ENCODE peak calls at places on chromosomes 5 and 9, in nine cellular contexts. One of them, this sample, is unnamed.

GRCh38 chr9:96183751-96184150 is 118.2 kb downstream of the HSD17B3 start:
- DNase-seq in activated CD8-positive, alpha-beta T cell treated with anti-CD3 and anti-CD28 coated beads for 36 hours: no peak
- DNase-seq in HCT116: no peak
- DNase-seq in left ventricle myocardium inferior: no peak
- DNase-seq in BJ: no peak
- DNase-seq in stomach: no peak
- DNase-seq in endothelial cell: no peak
- DNase-seq in mucosa of descending colon: no peak
- DNase-seq in GM23338: no peak
- DNase-seq in this sample: no peak

GRCh38 chr9:100070071-100070470 is 28.7 kb downstream of the ERP44 start:
- DNase-seq in activated CD8-positive, alpha-beta T cell treated with anti-CD3 and anti-CD28 coated beads for 36 hours: no peak
- DNase-seq in HCT116: no peak
- DNase-seq in left ventricle myocardium inferior: no peak
- DNase-seq in BJ: no peak
- DNase-seq in stomach: no peak
- DNase-seq in endothelial cell: no peak
- DNase-seq in mucosa of descending colon: no peak
- DNase-seq in GM23338: no peak
- DNase-seq in this sample: no peak

GRCh38 chr9:136611606-136612005 is 51.1 kb upstream of the EGFL7 start:
- DNase-seq in activated CD8-positive, alpha-beta T cell treated with anti-CD3 and anti-CD28 coated beads for 36 hours: no peak
- DNase-seq in HCT116: no peak
- DNase-seq in left ventricle myocardium inferior: no peak
- DNase-seq in BJ: no peak
- DNase-seq in stomach: peak; percentile 75
- DNase-seq in endothelial cell: no peak
- DNase-seq in mucosa of descending colon: no peak
- DNase-seq in GM23338: no peak
- DNase-seq in this sample: no peak

GRCh38 chr5:123945548-123945947 is 433.6 kb downstream of the CSNK1G3 start:
- DNase-seq in activated CD8-positive, alpha-beta T cell treated with anti-CD3 and anti-CD28 coated beads for 36 hours: no peak
- DNase-seq in HCT116: no peak
- DNase-seq in left ventricle myocardium inferior: no peak
- DNase-seq in BJ: no peak
- DNase-seq in stomach: no peak
- DNase-seq in endothelial cell: no peak
- DNase-seq in mucosa of descending colon: no peak
- DNase-seq in GM23338: no peak
- DNase-seq in this sample: no peak

GRCh38 chr9:5869315-5870019 is 21.2 kb upstream of the MLANA start:
- DNase-seq in activated CD8-positive, alpha-beta T cell treated with anti-CD3 and anti-CD28 coated beads for 36 hours: peak; percentile 49
- DNase-seq in HCT116: peak; percentile 8
- DNase-seq in left ventricle myocardium inferior: no peak
- DNase-seq in BJ: no peak
- DNase-seq in stomach: no peak
- DNase-seq in endothelial cell: peak; percentile 15
- DNase-seq in mucosa of descending colon: no peak
- DNase-seq in GM23338: peak; percentile 75
- DNase-seq in this sample: peak; percentile 23

GRCh38 chr5:147403659-147404640 is 105.9 kb downstream of the DPYSL3 start:
- DNase-seq in activated CD8-positive, alpha-beta T cell treated with anti-CD3 and anti-CD28 coated beads for 36 hours: no peak
- DNase-seq in HCT116: peak; percentile 66
- DNase-seq in left ventricle myocardium inferior: no peak
- DNase-seq in BJ: peak; percentile 93
- DNase-seq in stomach: no peak
- DNase-seq in endothelial cell: no peak
- DNase-seq in mucosa of descending colon: no peak
- DNase-seq in GM23338: no peak
- DNase-seq in this sample: no peak

GRCh38 chr5:112921031-112921832 is 795 bp downstream of the REEP5 start:
- DNase-seq in activated CD8-positive, alpha-beta T cell treated with anti-CD3 and anti-CD28 coated beads for 36 hours: peak; percentile 71
- DNase-seq in HCT116: peak; percentile 43
- DNase-seq in left ventricle myocardium inferior: peak; percentile 75
- DNase-seq in BJ: no peak
- DNase-seq in stomach: peak; percentile 73
- DNase-seq in endothelial cell: peak; percentile 66
- DNase-seq in mucosa of descending colon: peak; percentile 83
- DNase-seq in GM23338: peak; percentile 82
- DNase-seq in this sample: peak; percentile 76

GRCh38 chr5:10116594-10116993 is 133.1 kb downstream of the ATPSCKMT start:
- DNase-seq in activated CD8-positive, alpha-beta T cell treated with anti-CD3 and anti-CD28 coated beads for 36 hours: no peak
- DNase-seq in HCT116: no peak
- DNase-seq in left ventricle myocardium inferior: no peak
- DNase-seq in BJ: no peak
- DNase-seq in stomach: no peak
- DNase-seq in endothelial cell: no peak
- DNase-seq in mucosa of descending colon: no peak
- DNase-seq in GM23338: no peak
- DNase-seq in this sample: no peak

GRCh38 chr5:112174959-112175594 is 244.0 kb downstream of the EPB41L4A start:
- DNase-seq in activated CD8-positive, alpha-beta T cell treated with anti-CD3 and anti-CD28 coated beads for 36 hours: peak; percentile 63
- DNase-seq in HCT116: peak; percentile 61
- DNase-seq in left ventricle myocardium inferior: no peak
- DNase-seq in BJ: no peak
- DNase-seq in stomach: no peak
- DNase-seq in endothelial cell: peak; percentile 37
- DNase-seq in mucosa of descending colon: no peak
- DNase-seq in GM23338: peak; percentile 89
- DNase-seq in this sample: peak; percentile 28

GRCh38 chr5:143887901-143888648 is 76.1 kb downstream of the HMHB1 start:
- DNase-seq in activated CD8-positive, alpha-beta T cell treated with anti-CD3 and anti-CD28 coated beads for 36 hours: no peak
- DNase-seq in HCT116: no peak
- DNase-seq in left ventricle myocardium inferior: no peak
- DNase-seq in BJ: peak; percentile 77
- DNase-seq in stomach: no peak
- DNase-seq in endothelial cell: no peak
- DNase-seq in mucosa of descending colon: no peak
- DNase-seq in GM23338: no peak
- DNase-seq in this sample: no peak

GRCh38 chr9:33130501-33130900 is 36.6 kb downstream of the B4GALT1 start:
- DNase-seq in activated CD8-positive, alpha-beta T cell treated with anti-CD3 and anti-CD28 coated beads for 36 hours: peak; percentile 46
- DNase-seq in HCT116: no peak
- DNase-seq in left ventricle myocardium inferior: no peak
- DNase-seq in BJ: no peak
- DNase-seq in stomach: no peak
- DNase-seq in endothelial cell: no peak
- DNase-seq in mucosa of descending colon: no peak
- DNase-seq in GM23338: no peak
- DNase-seq in this sample: no peak

GRCh38 chr9:137383453-137384115 is 39.4 kb downstream of the EXD3 start:
- DNase-seq in activated CD8-positive, alpha-beta T cell treated with anti-CD3 and anti-CD28 coated beads for 36 hours: no peak
- DNase-seq in HCT116: no peak
- DNase-seq in left ventricle myocardium inferior: no peak
- DNase-seq in BJ: no peak
- DNase-seq in stomach: no peak
- DNase-seq in endothelial cell: no peak
- DNase-seq in mucosa of descending colon: peak; percentile 43
- DNase-seq in GM23338: no peak
- DNase-seq in this sample: no peak

GRCh38 chr5:157502143-157502647 is 42.2 kb downstream of the NIPAL4 start:
- DNase-seq in activated CD8-positive, alpha-beta T cell treated with anti-CD3 and anti-CD28 coated beads for 36 hours: no peak
- DNase-seq in HCT116: no peak
- DNase-seq in left ventricle myocardium inferior: no peak
- DNase-seq in BJ: no peak
- DNase-seq in stomach: no peak
- DNase-seq in endothelial cell: no peak
- DNase-seq in mucosa of descending colon: no peak
- DNase-seq in GM23338: no peak
- DNase-seq in this sample: no peak

GRCh38 chr9:19161257-19162025 is 34.1 kb upstream of the PLIN2 start:
- DNase-seq in activated CD8-positive, alpha-beta T cell treated with anti-CD3 and anti-CD28 coated beads for 36 hours: peak; percentile 82
- DNase-seq in HCT116: peak; percentile 76
- DNase-seq in left ventricle myocardium inferior: no peak
- DNase-seq in BJ: peak; percentile 93
- DNase-seq in stomach: peak; percentile 50
- DNase-seq in endothelial cell: no peak
- DNase-seq in mucosa of descending colon: no peak
- DNase-seq in GM23338: peak; percentile 15
- DNase-seq in this sample: no peak

GRCh38 chr9:75482566-75482965 is 394.3 kb downstream of the OSTF1 start:
- DNase-seq in activated CD8-positive, alpha-beta T cell treated with anti-CD3 and anti-CD28 coated beads for 36 hours: no peak
- DNase-seq in HCT116: no peak
- DNase-seq in left ventricle myocardium inferior: no peak
- DNase-seq in BJ: no peak
- DNase-seq in stomach: no peak
- DNase-seq in endothelial cell: no peak
- DNase-seq in mucosa of descending colon: no peak
- DNase-seq in GM23338: peak; percentile 53
- DNase-seq in this sample: no peak

GRCh38 chr5:149796025-149796424 is 65.9 kb downstream of the PPARGC1B start:
- DNase-seq in activated CD8-positive, alpha-beta T cell treated with anti-CD3 and anti-CD28 coated beads for 36 hours: no peak
- DNase-seq in HCT116: no peak
- DNase-seq in left ventricle myocardium inferior: no peak
- DNase-seq in BJ: no peak
- DNase-seq in stomach: no peak
- DNase-seq in endothelial cell: no peak
- DNase-seq in mucosa of descending colon: no peak
- DNase-seq in GM23338: no peak
- DNase-seq in this sample: no peak

GRCh38 chr5:37900692-37901091 is 60.9 kb upstream of the GDNF start:
- DNase-seq in activated CD8-positive, alpha-beta T cell treated with anti-CD3 and anti-CD28 coated beads for 36 hours: no peak
- DNase-seq in HCT116: peak; percentile 10
- DNase-seq in left ventricle myocardium inferior: peak; percentile 79
- DNase-seq in BJ: no peak
- DNase-seq in stomach: peak; percentile 27
- DNase-seq in endothelial cell: no peak
- DNase-seq in mucosa of descending colon: peak; percentile 53
- DNase-seq in GM23338: peak; percentile 46
- DNase-seq in this sample: no peak
- TF ChIP-seq CTCF in activated CD8-positive, alpha-beta T cell treated with anti-CD3 and anti-CD28 coated beads for 36 hours: no peak
- TF ChIP-seq CTCF in HCT116: peak; percentile 26
- TF ChIP-seq CTCF in left ventricle myocardium inferior: peak; percentile 36
- TF ChIP-seq CTCF in BJ: peak; percentile 32
- TF ChIP-seq CTCF in stomach: no peak
- TF ChIP-seq CTCF in endothelial cell: no peak
- TF ChIP-seq CTCF in mucosa of descending colon: no peak
- TF ChIP-seq CTCF in GM23338: peak; percentile 59
- TF ChIP-seq CTCF in this sample: no peak

GRCh38 chr9:132199056-132199455 is 37.2 kb downstream of the NTNG2 start:
- DNase-seq in activated CD8-positive, alpha-beta T cell treated with anti-CD3 and anti-CD28 coated beads for 36 hours: no peak
- DNase-seq in HCT116: no peak
- DNase-seq in left ventricle myocardium inferior: no peak
- DNase-seq in BJ: no peak
- DNase-seq in stomach: no peak
- DNase-seq in endothelial cell: no peak
- DNase-seq in mucosa of descending colon: no peak
- DNase-seq in GM23338: no peak
- DNase-seq in this sample: no peak

GRCh38 chr9:132200706-132201105 is 38.8 kb downstream of the NTNG2 start:
- DNase-seq in activated CD8-positive, alpha-beta T cell treated with anti-CD3 and anti-CD28 coated beads for 36 hours: no peak
- DNase-seq in HCT116: no peak
- DNase-seq in left ventricle myocardium inferior: no peak
- DNase-seq in BJ: no peak
- DNase-seq in stomach: no peak
- DNase-seq in endothelial cell: no peak
- DNase-seq in mucosa of descending colon: no peak
- DNase-seq in GM23338: no peak
- DNase-seq in this sample: no peak

GRCh38 chr9:132204883-132205282 is 43.0 kb downstream of the NTNG2 start:
- DNase-seq in activated CD8-positive, alpha-beta T cell treated with anti-CD3 and anti-CD28 coated beads for 36 hours: no peak
- DNase-seq in HCT116: no peak
- DNase-seq in left ventricle myocardium inferior: no peak
- DNase-seq in BJ: no peak
- DNase-seq in stomach: no peak
- DNase-seq in endothelial cell: no peak
- DNase-seq in mucosa of descending colon: no peak
- DNase-seq in GM23338: no peak
- DNase-seq in this sample: no peak

GRCh38 chr9:132201139-132201538 is 39.3 kb downstream of the NTNG2 start:
- DNase-seq in activated CD8-positive, alpha-beta T cell treated with anti-CD3 and anti-CD28 coated beads for 36 hours: no peak
- DNase-seq in HCT116: no peak
- DNase-seq in left ventricle myocardium inferior: no peak
- DNase-seq in BJ: no peak
- DNase-seq in stomach: peak; percentile 72
- DNase-seq in endothelial cell: no peak
- DNase-seq in mucosa of descending colon: no peak
- DNase-seq in GM23338: no peak
- DNase-seq in this sample: no peak

GRCh38 chr9:132201780-132202703 is 40.2 kb downstream of the NTNG2 start:
- DNase-seq in activated CD8-positive, alpha-beta T cell treated with anti-CD3 and anti-CD28 coated beads for 36 hours: no peak
- DNase-seq in HCT116: no peak
- DNase-seq in left ventricle myocardium inferior: no peak
- DNase-seq in BJ: no peak
- DNase-seq in stomach: no peak
- DNase-seq in endothelial cell: no peak
- DNase-seq in mucosa of descending colon: no peak
- DNase-seq in GM23338: no peak
- DNase-seq in this sample: no peak
- TF ChIP-seq CTCF in activated CD8-positive, alpha-beta T cell treated with anti-CD3 and anti-CD28 coated beads for 36 hours: no peak
- TF ChIP-seq CTCF in HCT116: no peak
- TF ChIP-seq CTCF in left ventricle myocardium inferior: no peak
- TF ChIP-seq CTCF in BJ: no peak
- TF ChIP-seq CTCF in stomach: no peak
- TF ChIP-seq CTCF in endothelial cell: no peak
- TF ChIP-seq CTCF in mucosa of descending colon: no peak
- TF ChIP-seq CTCF in GM23338: peak; percentile 33
- TF ChIP-seq CTCF in this sample: no peak

DNA sequence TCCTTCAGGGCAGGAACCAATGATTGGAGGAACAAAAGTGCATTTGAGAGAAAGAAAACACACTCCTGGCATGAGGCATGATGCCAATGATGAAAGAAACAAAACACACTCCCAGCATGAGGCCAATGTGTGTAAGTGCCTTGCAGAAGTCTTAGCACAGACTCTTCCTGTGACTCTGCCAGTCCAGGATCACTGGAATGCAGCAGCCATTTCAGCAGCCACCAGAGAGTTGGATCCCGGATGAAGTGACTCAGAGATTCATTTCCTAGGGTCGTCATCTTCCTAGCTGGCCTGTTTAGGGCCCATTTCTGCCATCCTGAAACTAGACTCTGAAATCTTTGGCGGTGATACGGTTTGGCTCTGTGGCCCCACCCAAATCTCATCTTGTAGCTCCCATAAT is 212.5 kb downstream of the CFAP90 start:
- DNase-seq in activated CD8-positive, alpha-beta T cell treated with anti-CD3 and anti-CD28 coated beads for 36 hours: no peak
- DNase-seq in HCT116: no peak
- DNase-seq in left ventricle myocardium inferior: no peak
- DNase-seq in BJ: no peak
- DNase-seq in stomach: no peak
- DNase-seq in endothelial cell: no peak
- DNase-seq in mucosa of descending colon: no peak
- DNase-seq in GM23338: no peak
- DNase-seq in this sample: no peak
- TF ChIP-seq CTCF in activated CD8-positive, alpha-beta T cell treated with anti-CD3 and anti-CD28 coated beads for 36 hours: no peak
- TF ChIP-seq CTCF in HCT116: no peak
- TF ChIP-seq CTCF in left ventricle myocardium inferior: no peak
- TF ChIP-seq CTCF in BJ: no peak
- TF ChIP-seq CTCF in stomach: no peak
- TF ChIP-seq CTCF in endothelial cell: no peak
- TF ChIP-seq CTCF in mucosa of descending colon: no peak
- TF ChIP-seq CTCF in GM23338: no peak
- TF ChIP-seq CTCF in this sample: no peak

DNA sequence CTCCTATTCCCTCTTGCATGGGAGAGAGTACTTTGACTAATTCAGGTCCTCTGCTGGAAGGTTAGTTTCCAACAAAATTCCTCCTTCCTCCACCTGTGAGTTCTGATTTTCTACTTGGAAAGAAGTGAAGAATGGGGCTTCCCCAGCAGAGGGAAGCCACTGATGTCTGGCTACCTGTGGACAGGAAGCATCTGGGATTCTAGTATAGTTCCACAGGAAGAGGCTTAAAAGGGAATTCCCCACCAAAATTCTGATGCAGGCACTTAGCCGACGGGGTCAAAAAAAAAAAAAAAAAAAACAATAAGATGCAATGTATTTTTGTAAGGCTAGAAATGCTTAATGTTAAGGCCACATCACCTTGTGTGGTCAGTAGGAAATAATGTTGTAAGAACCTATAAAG is 33.4 kb downstream of the PCDHGC5 start:
- DNase-seq in activated CD8-positive, alpha-beta T cell treated with anti-CD3 and anti-CD28 coated beads for 36 hours: no peak
- DNase-seq in HCT116: no peak
- DNase-seq in left ventricle myocardium inferior: no peak
- DNase-seq in BJ: no peak
- DNase-seq in stomach: no peak
- DNase-seq in endothelial cell: no peak
- DNase-seq in mucosa of descending colon: no peak
- DNase-seq in GM23338: no peak
- DNase-seq in this sample: no peak
- TF ChIP-seq CTCF in activated CD8-positive, alpha-beta T cell treated with anti-CD3 and anti-CD28 coated beads for 36 hours: no peak
- TF ChIP-seq CTCF in HCT116: no peak
- TF ChIP-seq CTCF in left ventricle myocardium inferior: no peak
- TF ChIP-seq CTCF in BJ: no peak
- TF ChIP-seq CTCF in stomach: no peak
- TF ChIP-seq CTCF in endothelial cell: no peak
- TF ChIP-seq CTCF in mucosa of descending colon: no peak
- TF ChIP-seq CTCF in GM23338: no peak
- TF ChIP-seq CTCF in this sample: no peak